ENCODE peak calls at places on chromosomes 2 and 18, in five cellular contexts. One of them, this sample, is unnamed.

GRCh38 chr18:67513285-67513684 is 3.2 kb downstream of the DSEL start:
- DNase-seq in astrocyte of the spinal cord: no peak
- DNase-seq in fibroblast of the aortic adventitia: peak
- DNase-seq in right atrium auricular region: no peak
- DNase-seq in epithelial cell of esophagus: peak
- DNase-seq in this sample: no peak

GRCh38 chr2:237466266-237466665 is 20.8 kb upstream of the MLPH start:
- DNase-seq in astrocyte of the spinal cord: peak
- DNase-seq in fibroblast of the aortic adventitia: peak
- DNase-seq in right atrium auricular region: no peak
- DNase-seq in epithelial cell of esophagus: no peak
- DNase-seq in this sample: no peak

GRCh38 chr2:221176666-221177065 is 395.4 kb downstream of the EPHA4 start:
- DNase-seq in astrocyte of the spinal cord: no peak
- DNase-seq in fibroblast of the aortic adventitia: no peak
- DNase-seq in right atrium auricular region: no peak
- DNase-seq in epithelial cell of esophagus: no peak
- DNase-seq in this sample: no peak

GRCh38 chr2:112749755-112750559 is 14.5 kb downstream of the CKAP2L start:
- DNase-seq in astrocyte of the spinal cord: peak
- DNase-seq in fibroblast of the aortic adventitia: peak
- DNase-seq in right atrium auricular region: no peak
- DNase-seq in epithelial cell of esophagus: peak
- DNase-seq in this sample: peak

GRCh38 chr2:64329848-64330247 is 124.1 kb upstream of the LGALSL start:
- DNase-seq in astrocyte of the spinal cord: no peak
- DNase-seq in fibroblast of the aortic adventitia: peak
- DNase-seq in right atrium auricular region: peak
- DNase-seq in epithelial cell of esophagus: peak
- DNase-seq in this sample: peak

GRCh38 chr2:107989445-107989844 is 3.1 kb downstream of the SLC5A7 start:
- DNase-seq in astrocyte of the spinal cord: no peak
- DNase-seq in fibroblast of the aortic adventitia: no peak
- DNase-seq in right atrium auricular region: no peak
- DNase-seq in epithelial cell of esophagus: no peak
- DNase-seq in this sample: no peak

GRCh38 chr2:96575790-96576456 is 39.4 kb downstream of the ARID5A start:
- DNase-seq in astrocyte of the spinal cord: no peak
- DNase-seq in fibroblast of the aortic adventitia: no peak
- DNase-seq in right atrium auricular region: no peak
- DNase-seq in epithelial cell of esophagus: no peak
- DNase-seq in this sample: no peak

GRCh38 chr2:230405824-230406223 is 10.2 kb upstream of the SP100 start:
- DNase-seq in astrocyte of the spinal cord: no peak
- DNase-seq in fibroblast of the aortic adventitia: no peak
- DNase-seq in right atrium auricular region: no peak
- DNase-seq in epithelial cell of esophagus: no peak
- DNase-seq in this sample: no peak

GRCh38 chr18:46158498-46158897 is 54.3 kb downstream of the HAUS1 start:
- DNase-seq in astrocyte of the spinal cord: no peak
- DNase-seq in fibroblast of the aortic adventitia: peak
- DNase-seq in right atrium auricular region: no peak
- DNase-seq in epithelial cell of esophagus: peak
- DNase-seq in this sample: peak

GRCh38 chr2:53785378-53785777 is 1.4 kb downstream of the ASB3 start:
- DNase-seq in astrocyte of the spinal cord: no peak
- DNase-seq in fibroblast of the aortic adventitia: no peak
- DNase-seq in right atrium auricular region: no peak
- DNase-seq in epithelial cell of esophagus: no peak
- DNase-seq in this sample: no peak

GRCh38 chr2:151367571-151367970 is 10.2 kb downstream of the TNFAIP6 start:
- DNase-seq in astrocyte of the spinal cord: peak
- DNase-seq in fibroblast of the aortic adventitia: no peak
- DNase-seq in right atrium auricular region: no peak
- DNase-seq in epithelial cell of esophagus: no peak
- DNase-seq in this sample: no peak

GRCh38 chr2:62382122-62382521 is 123.9 kb downstream of the TMEM17 start:
- DNase-seq in astrocyte of the spinal cord: no peak
- DNase-seq in fibroblast of the aortic adventitia: no peak
- DNase-seq in right atrium auricular region: no peak
- DNase-seq in epithelial cell of esophagus: no peak
- DNase-seq in this sample: no peak

GRCh38 chr18:158128-159036 is at the start of gene USP14:
- DNase-seq in astrocyte of the spinal cord: peak
- DNase-seq in fibroblast of the aortic adventitia: peak
- DNase-seq in right atrium auricular region: peak
- DNase-seq in epithelial cell of esophagus: peak
- DNase-seq in this sample: peak

GRCh38 chr2:37671013-37671815 is at the start of gene CDC42EP3:
- DNase-seq in astrocyte of the spinal cord: no peak
- DNase-seq in fibroblast of the aortic adventitia: peak
- DNase-seq in right atrium auricular region: no peak
- DNase-seq in epithelial cell of esophagus: peak
- DNase-seq in this sample: peak

GRCh38 chr2:233414273-233414654 is 60.0 kb downstream of the DGKD start:
- DNase-seq in astrocyte of the spinal cord: no peak
- DNase-seq in fibroblast of the aortic adventitia: peak
- DNase-seq in right atrium auricular region: no peak
- DNase-seq in epithelial cell of esophagus: peak
- DNase-seq in this sample: peak

GRCh38 chr18:63159590-63159989 is 160.0 kb downstream of the BCL2 start:
- DNase-seq in astrocyte of the spinal cord: no peak
- DNase-seq in fibroblast of the aortic adventitia: no peak
- DNase-seq in right atrium auricular region: no peak
- DNase-seq in epithelial cell of esophagus: no peak
- DNase-seq in this sample: no peak
- H3K4me3 ChIP-seq in astrocyte of the spinal cord: no peak
- H3K4me3 ChIP-seq in fibroblast of the aortic adventitia: no peak
- H3K4me3 ChIP-seq in right atrium auricular region: no peak
- H3K4me3 ChIP-seq in epithelial cell of esophagus: no peak
- H3K4me3 ChIP-seq in this sample: no peak

DNA sequence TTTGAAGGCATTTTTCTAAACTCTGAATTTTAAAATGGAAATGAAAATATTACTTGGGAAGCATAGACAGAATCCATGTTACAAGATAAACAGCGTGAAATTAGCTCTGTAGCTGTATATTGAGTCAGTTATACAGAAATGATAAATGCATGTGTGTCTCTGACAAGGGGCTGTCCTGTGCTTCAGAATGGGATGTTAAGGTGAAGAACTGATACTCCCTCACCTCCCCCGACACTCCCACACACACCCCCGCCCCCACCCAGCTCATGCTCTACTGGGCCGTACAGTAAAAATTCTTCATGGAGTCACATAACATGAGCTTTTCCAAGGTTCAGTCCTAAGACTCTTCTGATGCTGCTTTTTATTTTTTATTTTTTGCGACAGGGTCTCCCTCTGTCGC is 868 bp upstream of the THUMPD2 start:
- DNase-seq in astrocyte of the spinal cord: no peak
- DNase-seq in fibroblast of the aortic adventitia: no peak
- DNase-seq in right atrium auricular region: no peak
- DNase-seq in epithelial cell of esophagus: no peak
- DNase-seq in this sample: no peak
- H3K4me3 ChIP-seq in astrocyte of the spinal cord: no peak
- H3K4me3 ChIP-seq in fibroblast of the aortic adventitia: no peak
- H3K4me3 ChIP-seq in right atrium auricular region: no peak
- H3K4me3 ChIP-seq in epithelial cell of esophagus: no peak
- H3K4me3 ChIP-seq in this sample: no peak

DNA sequence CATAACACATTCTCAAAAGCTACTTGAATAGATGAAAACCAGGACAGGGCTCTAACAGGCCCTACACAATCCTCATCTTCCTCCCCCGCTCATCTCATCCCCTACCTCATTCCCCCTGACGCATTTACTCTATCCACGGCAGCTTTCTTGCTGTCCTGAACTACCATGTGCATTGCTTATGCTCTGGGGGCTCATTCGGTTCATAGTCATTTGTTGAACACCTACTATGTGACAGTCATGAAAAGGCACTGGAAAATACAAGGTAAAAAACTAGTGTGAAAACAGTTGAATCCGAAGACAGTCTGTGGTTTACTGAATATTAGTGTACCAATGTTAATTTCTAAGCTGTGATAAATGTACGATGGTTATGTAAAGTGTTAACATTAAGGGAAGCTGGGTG is 797 bp downstream of the EIPR1 start:
- DNase-seq in astrocyte of the spinal cord: no peak
- DNase-seq in fibroblast of the aortic adventitia: no peak
- DNase-seq in right atrium auricular region: no peak
- DNase-seq in epithelial cell of esophagus: no peak
- DNase-seq in this sample: no peak
- H3K4me3 ChIP-seq in astrocyte of the spinal cord: peak
- H3K4me3 ChIP-seq in fibroblast of the aortic adventitia: peak
- H3K4me3 ChIP-seq in right atrium auricular region: peak
- H3K4me3 ChIP-seq in epithelial cell of esophagus: peak
- H3K4me3 ChIP-seq in this sample: peak

GRCh38 chr18:23456835-23457234 is 3.7 kb downstream of the RIOK3 start:
- DNase-seq in astrocyte of the spinal cord: no peak
- DNase-seq in fibroblast of the aortic adventitia: no peak
- DNase-seq in right atrium auricular region: no peak
- DNase-seq in epithelial cell of esophagus: no peak
- DNase-seq in this sample: no peak
- H3K4me3 ChIP-seq in astrocyte of the spinal cord: no peak
- H3K4me3 ChIP-seq in fibroblast of the aortic adventitia: no peak
- H3K4me3 ChIP-seq in right atrium auricular region: no peak
- H3K4me3 ChIP-seq in epithelial cell of esophagus: no peak
- H3K4me3 ChIP-seq in this sample: no peak

DNA sequence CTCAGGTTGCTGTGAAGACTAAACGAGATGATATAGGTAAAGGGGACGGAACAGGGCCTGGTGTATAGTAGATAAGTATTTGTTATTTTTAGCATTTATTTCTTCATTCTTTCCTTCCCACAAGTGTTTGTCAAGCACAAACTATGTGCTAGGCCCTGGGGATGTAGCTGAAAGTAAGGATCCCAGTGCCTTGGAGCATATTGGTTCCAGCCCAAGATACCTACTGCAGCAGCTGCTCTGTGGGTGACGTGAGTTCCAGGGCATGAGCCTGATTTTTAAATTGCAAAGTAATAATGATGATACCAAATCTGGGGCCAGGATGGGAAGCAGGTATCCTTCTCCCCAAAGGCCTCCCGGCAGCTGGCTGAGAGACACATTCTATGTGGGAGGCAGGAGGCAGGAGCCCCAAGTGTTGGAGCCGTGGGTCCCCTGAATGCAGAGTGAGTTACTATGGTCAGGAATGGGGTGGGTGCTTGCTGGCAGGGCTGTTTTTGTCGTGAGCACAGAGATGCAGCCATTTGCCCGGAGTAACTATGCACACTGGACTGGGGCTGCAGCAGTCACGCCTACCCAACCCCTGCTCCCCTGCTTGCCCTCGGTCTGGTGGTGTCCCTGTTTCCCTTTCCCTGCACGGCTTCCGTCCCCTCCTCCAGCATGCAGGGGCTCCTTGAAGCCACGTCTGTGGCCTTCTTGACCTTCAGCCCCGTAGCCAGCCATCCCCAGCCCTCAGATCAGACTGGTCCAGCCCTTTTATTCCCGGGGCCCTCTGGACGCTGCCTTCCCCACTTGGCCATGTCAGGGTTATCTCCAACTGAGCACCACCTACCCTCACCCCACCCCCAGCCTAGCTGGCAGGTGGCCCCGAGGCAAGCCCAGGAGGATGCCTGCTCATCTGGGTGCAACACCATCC is 52.4 kb downstream of the INHBB start:
- DNase-seq in astrocyte of the spinal cord: peak
- DNase-seq in fibroblast of the aortic adventitia: peak
- DNase-seq in right atrium auricular region: no peak
- DNase-seq in epithelial cell of esophagus: peak
- DNase-seq in this sample: no peak
- H3K4me3 ChIP-seq in astrocyte of the spinal cord: no peak
- H3K4me3 ChIP-seq in fibroblast of the aortic adventitia: no peak
- H3K4me3 ChIP-seq in right atrium auricular region: no peak
- H3K4me3 ChIP-seq in epithelial cell of esophagus: no peak
- H3K4me3 ChIP-seq in this sample: no peak

GRCh38 chr2:228700638-228701037 is 519.2 kb upstream of the SPHKAP start:
- DNase-seq in astrocyte of the spinal cord: peak
- DNase-seq in fibroblast of the aortic adventitia: peak
- DNase-seq in right atrium auricular region: no peak
- DNase-seq in epithelial cell of esophagus: peak
- DNase-seq in this sample: no peak
- H3K4me3 ChIP-seq in astrocyte of the spinal cord: no peak
- H3K4me3 ChIP-seq in fibroblast of the aortic adventitia: no peak
- H3K4me3 ChIP-seq in right atrium auricular region: no peak
- H3K4me3 ChIP-seq in epithelial cell of esophagus: no peak
- H3K4me3 ChIP-seq in this sample: no peak

GRCh38 chr2:153873062-153874048 is 1.6 kb downstream of the GALNT13 start:
- DNase-seq in astrocyte of the spinal cord: no peak
- DNase-seq in fibroblast of the aortic adventitia: no peak
- DNase-seq in right atrium auricular region: no peak
- DNase-seq in epithelial cell of esophagus: no peak
- DNase-seq in this sample: no peak
- H3K4me3 ChIP-seq in astrocyte of the spinal cord: no peak
- H3K4me3 ChIP-seq in fibroblast of the aortic adventitia: no peak
- H3K4me3 ChIP-seq in right atrium auricular region: no peak
- H3K4me3 ChIP-seq in epithelial cell of esophagus: no peak
- H3K4me3 ChIP-seq in this sample: no peak

DNA sequence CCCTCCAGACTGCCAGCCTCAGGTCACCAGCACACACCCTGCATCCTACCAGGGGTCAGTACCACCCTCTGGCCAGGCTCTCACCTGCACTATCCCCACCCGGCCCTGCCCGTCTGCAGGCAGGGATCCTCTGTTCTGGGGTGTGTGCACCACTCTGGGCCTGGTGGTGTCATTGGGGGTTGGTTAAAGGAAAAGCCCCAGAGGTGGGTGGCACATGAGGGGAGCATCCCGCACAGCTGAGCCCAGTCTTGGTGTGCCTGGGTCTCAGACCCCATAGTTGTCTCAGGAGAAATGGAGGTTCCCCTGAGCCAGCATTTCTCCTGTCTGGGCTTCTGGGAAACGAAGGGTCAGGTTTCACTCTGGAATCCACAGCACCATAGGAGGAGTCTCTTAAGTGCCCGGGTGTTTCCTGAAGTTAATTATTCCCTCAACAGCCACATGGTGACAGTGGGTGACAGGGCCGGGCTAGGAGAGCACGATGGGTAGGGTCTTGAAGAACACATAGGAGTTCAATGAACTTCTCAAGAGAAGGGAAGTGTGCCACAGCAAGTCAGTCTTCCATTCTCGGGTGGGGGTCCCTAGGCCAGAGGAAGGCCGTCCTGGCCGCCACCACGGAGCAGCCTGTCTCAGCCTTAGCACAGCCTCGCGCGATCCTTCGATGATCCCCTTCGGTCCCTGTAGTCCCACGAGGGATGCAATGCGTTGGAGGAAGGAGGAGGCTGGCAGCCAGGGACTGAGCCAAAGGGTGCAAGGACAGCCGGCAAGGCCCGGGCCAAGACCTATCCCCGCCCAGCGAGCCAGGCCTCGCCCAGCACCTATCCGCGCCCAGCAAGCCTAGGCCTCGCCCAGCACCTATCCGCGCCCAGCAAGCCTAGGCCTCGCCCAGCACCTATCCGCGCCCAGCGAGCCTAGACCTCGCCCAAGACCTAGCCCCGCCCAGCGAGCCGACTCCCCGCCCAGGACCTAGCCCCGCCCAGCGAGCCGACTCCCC is 1.1 kb upstream of the FARP2 start:
- DNase-seq in astrocyte of the spinal cord: peak
- DNase-seq in fibroblast of the aortic adventitia: peak
- DNase-seq in right atrium auricular region: peak
- DNase-seq in epithelial cell of esophagus: peak
- DNase-seq in this sample: peak
- H3K4me3 ChIP-seq in astrocyte of the spinal cord: peak
- H3K4me3 ChIP-seq in fibroblast of the aortic adventitia: peak
- H3K4me3 ChIP-seq in right atrium auricular region: peak
- H3K4me3 ChIP-seq in epithelial cell of esophagus: peak
- H3K4me3 ChIP-seq in this sample: peak

This sample was measured in MG63.